ENCODE peak calls at places on chromosome 3, in six cellular contexts. R, L, W, N, I and D are unnamed samples.

GRCh38 chr3:145557405-145557804 is 603.6 kb downstream of the PLOD2 start:
- DNase-seq in I (no peak), L (no peak), W (no peak), R (no peak), N (no peak), D (no peak)

GRCh38 chr3:12405432-12406272 is 78.6 kb upstream of the TSEN2 start:
- DNase-seq in N (peak), L (no peak), R (peak), W (peak), I (no peak), D (peak)

GRCh38 chr3:194042947-194043346 is 93.0 kb upstream of the HES1 start:
- DNase-seq in W (peak), R (no peak), I (no peak), N (peak), L (no peak), D (no peak)

GRCh38 chr3:88005066-88005465 is 53.7 kb downstream of the CGGBP1 start:
- DNase-seq in I (peak), R (no peak), L (peak), W (no peak), N (no peak), D (peak)

GRCh38 chr3:16743276-16743675 is 138.1 kb upstream of the DAZL start:
- DNase-seq in W (no peak), I (no peak), L (no peak), R (no peak), N (no peak), D (no peak)

GRCh38 chr3:11757441-11757875 is 89.2 kb downstream of the TAMM41 start:
- DNase-seq in N (peak), R (peak), W (no peak), L (no peak), I (no peak), D (peak)

GRCh38 chr3:134251731-134252391 is 1.2 kb upstream of the RYK start:
- DNase-seq in I (no peak), W (no peak), L (peak), N (no peak), R (no peak), D (no peak)

GRCh38 chr3:33006571-33007286 is 55.3 kb downstream of the CCR4 start:
- DNase-seq in I (no peak), L (no peak), N (no peak), W (no peak), R (no peak), D (no peak)

GRCh38 chr3:46907271-46907670 is 29.8 kb downstream of the PTH1R start:
- DNase-seq in N (no peak), W (no peak), R (peak), L (no peak), I (no peak), D (no peak)

GRCh38 chr3:50862221-50862620 is 187.5 kb downstream of the DOCK3 start:
- DNase-seq in L (no peak), N (no peak), R (no peak), I (no peak), W (no peak), D (no peak)

GRCh38 chr3:134597390-134597975 is 53.3 kb downstream of the KY start:
- DNase-seq in N (no peak), I (no peak), L (no peak), W (peak), R (no peak), D (no peak)

GRCh38 chr3:10244004-10244403 is 4.3 kb upstream of the TATDN2 start:
- DNase-seq in I (no peak), N (no peak), L (no peak), W (no peak), R (no peak), D (no peak)

GRCh38 chr3:133895208-133896001 is at the start of gene RAB6B:
- DNase-seq in N (no peak), I (peak), R (peak), L (peak), W (peak), D (peak)

GRCh38 chr3:178588593-178588992 is 52.4 kb downstream of the KCNMB2 start:
- DNase-seq in R (no peak), W (no peak), N (no peak), L (no peak), I (peak), D (no peak)

GRCh38 chr3:181722156-181722555 is 10.4 kb downstream of the SOX2 start:
- DNase-seq in W (no peak), I (peak), N (no peak), L (no peak), R (no peak), D (peak)

GRCh38 chr3:162764672-162765071 is 1268.1 kb downstream of the OTOL1 start:
- DNase-seq in N (peak), I (no peak), L (no peak), R (no peak), W (peak), D (no peak)

GRCh38 chr3:31043184-31043819 is 148.8 kb upstream of the GADL1 start:
- DNase-seq in W (no peak), R (no peak), L (no peak), I (no peak), N (peak), D (no peak)

GRCh38 chr3:125967156-125967555 is 1.8 kb upstream of the ROPN1B start:
- DNase-seq in L (no peak), R (no peak), N (no peak), I (peak), W (no peak), D (no peak)

GRCh38 chr3:49554639-49555265 is 475 bp downstream of the BSN start:
- DNase-seq in W (no peak), I (peak), L (peak), N (no peak), R (peak), D (peak)

GRCh38 chr3:177385831-177386301 is 188.6 kb upstream of the TBL1XR1 start:
- DNase-seq in W (peak), N (peak), L (no peak), I (no peak), R (no peak), D (no peak)

GRCh38 chr3:27483117-27484001 is 825 bp downstream of the SLC4A7 start:
- DNase-seq in L (peak), N (peak), W (peak), R (peak), I (peak), D (peak)

GRCh38 chr3:193859195-193859594 is 266.2 kb downstream of the OPA1 start:
- DNase-seq in R (no peak), I (no peak), W (no peak), N (no peak), L (no peak), D (no peak)

GRCh38 chr3:156488771-156489170 is 66.1 kb downstream of the SSR3 start:
- DNase-seq in R (no peak), W (no peak), N (no peak), I (no peak), L (no peak), D (no peak)

GRCh38 chr3:154954750-154955149 is 125.4 kb upstream of the MME start:
- DNase-seq in L (peak), R (no peak), I (no peak), W (no peak), N (peak), D (no peak)

GRCh38 chr3:191696356-191696755 is 235.4 kb downstream of the PYDC2 start:
- DNase-seq in W (no peak), N (no peak), I (no peak), R (no peak), L (no peak), D (no peak)

GRCh38 chr3:187836848-187837770 is 91.8 kb upstream of the BCL6 start:
- DNase-seq in W (no peak), R (no peak), N (no peak), L (no peak), I (no peak), D (no peak)

GRCh38 chr3:6805236-6805635 is 55.7 kb upstream of the GRM7 start:
- DNase-seq in N (no peak), W (peak), I (no peak), R (no peak), L (no peak), D (no peak)

GRCh38 chr3:11517601-11518000 is 126.1 kb downstream of the VGLL4 start:
- DNase-seq in I (no peak), N (no peak), R (no peak), L (no peak), W (no peak), D (peak)

GRCh38 chr3:31918179-31919165 is 62.6 kb downstream of the OSBPL10 start:
- DNase-seq in R (no peak), L (no peak), I (no peak), N (no peak), W (no peak), D (no peak)

GRCh38 chr3:126416943-126417342 is 22.2 kb downstream of the CFAP100 start:
- DNase-seq in R (no peak), W (no peak), L (no peak), I (no peak), N (no peak), D (no peak)

GRCh38 chr3:76765526-76765925 is 274.4 kb upstream of the ROBO2 start:
- DNase-seq in N (no peak), L (no peak), R (no peak), W (no peak), I (peak), D (no peak)

GRCh38 chr3:115469649-115470048 is 153.7 kb upstream of the GAP43 start:
- DNase-seq in L (no peak), I (peak), N (no peak), W (no peak), R (no peak), D (no peak)

GRCh38 chr3:24396338-24396737 is 98.3 kb downstream of the THRB start:
- DNase-seq in W (no peak), I (no peak), R (no peak), L (no peak), N (no peak), D (no peak)

GRCh38 chr3:28972921-28973320 is 307.9 kb upstream of the RBMS3 start:
- DNase-seq in L (no peak), I (no peak), W (peak), N (peak), R (no peak), D (no peak)

GRCh38 chr3:10334461-10334860 is 13.5 kb upstream of the SEC13 start:
- DNase-seq in L (no peak), I (no peak), N (no peak), R (peak), W (no peak), D (peak)

GRCh38 chr3:52721002-52721741 is 15.3 kb downstream of the SPCS1 start:
- DNase-seq in N (no peak), W (no peak), R (no peak), I (no peak), L (no peak), D (peak)

GRCh38 chr3:49399467-49399866 is 12.3 kb downstream of the RHOA start:
- DNase-seq in R (no peak), N (no peak), I (no peak), W (no peak), L (no peak), D (no peak)

GRCh38 chr3:124057453-124057852 is 65.5 kb upstream of the ROPN1 start:
- DNase-seq in L (no peak), N (no peak), W (no peak), I (no peak), R (peak), D (no peak)

GRCh38 chr3:14156201-14156600 is 22.2 kb downstream of the XPC start:
- DNase-seq in I (no peak), R (no peak), L (no peak), N (no peak), W (no peak), D (no peak)

GRCh38 chr3:151814588-151814987 is 672 bp downstream of the AADAC start:
- DNase-seq in N (no peak), L (no peak), R (no peak), W (no peak), I (no peak), D (no peak)